ENCODE peak calls at places on chromosomes 6 and 20, in five cellular contexts. B is effector CD4-positive, alpha-beta T cell; O is NCI-H2081; A is globus pallidus; T is hepatocyte. K is an unnamed sample.

GRCh38 chr6:169249057-169249456 is 4.6 kb downstream of the THBS2 start:
- DNase-seq in B (no peak), O (no peak), A (peak), T (no peak), K (no peak)

GRCh38 chr6:42818878-42819277 is 37.0 kb downstream of the BICRAL start:
- DNase-seq in B (no peak), O (no peak), A (no peak), T (no peak), K (no peak)

GRCh38 chr6:21137708-21138358 is 455.7 kb upstream of the SOX4 start:
- DNase-seq in B (no peak), O (no peak), A (peak), T (no peak), K (peak)

GRCh38 chr6:105431226-105431625 is 28.3 kb upstream of the PREP start:
- DNase-seq in B (peak), O (peak), A (peak), T (peak), K (no peak)

GRCh38 chr6:142260748-142261147 is 41.1 kb upstream of the ADGRG6 start:
- DNase-seq in B (no peak), O (no peak), A (no peak), T (no peak), K (no peak)

GRCh38 chr6:165819394-165819793 is 156.4 kb upstream of the PDE10A start:
- DNase-seq in B (no peak), O (no peak), A (no peak), T (no peak), K (no peak)

GRCh38 chr6:35451354-35452185 is 568 bp upstream of the FANCE start:
- DNase-seq in B (no peak), O (peak), A (no peak), T (no peak), K (no peak)

GRCh38 chr20:24673678-24674570 is 204.5 kb downstream of the SYNDIG1 start:
- DNase-seq in B (no peak), O (no peak), A (no peak), T (no peak), K (peak)

GRCh38 chr6:13140972-13141371 is 187.4 kb downstream of the TBC1D7 start:
- DNase-seq in B (no peak), O (no peak), A (peak), T (no peak), K (no peak)

GRCh38 chr6:165854863-165855593 is 192.0 kb upstream of the PDE10A start:
- DNase-seq in B (no peak), O (no peak), A (no peak), T (no peak), K (no peak)

GRCh38 chr6:41371461-41371991 is 36.1 kb downstream of the NCR2 start:
- DNase-seq in B (no peak), O (no peak), A (no peak), T (peak), K (peak)

GRCh38 chr20:31630187-31630790 is 7.4 kb upstream of the COX4I2 start:
- DNase-seq in B (no peak), O (peak), A (no peak), T (peak), K (no peak)

GRCh38 chr20:609371-609964 is 641 bp downstream of the TCF15 start:
- DNase-seq in B (no peak), O (peak), A (no peak), T (no peak), K (no peak)

GRCh38 chr20:10077886-10078285 is 43.1 kb downstream of the ANKEF1 start:
- DNase-seq in B (no peak), O (peak), A (no peak), T (no peak), K (no peak)

GRCh38 chr6:83884523-83884922 is 25.0 kb downstream of the CYB5R4 start:
- DNase-seq in B (no peak), O (peak), A (peak), T (peak), K (peak)

GRCh38 chr20:2817891-2818595 is 1.9 kb downstream of the TMEM239 start:
- DNase-seq in B (no peak), O (no peak), A (no peak), T (no peak), K (no peak)

GRCh38 chr20:42483694-42484303 is 705.9 kb downstream of the PTPRT start:
- DNase-seq in B (no peak), O (no peak), A (peak), T (peak), K (no peak)

GRCh38 chr6:136181191-136181833 is 68.8 kb downstream of the MTFR2 start:
- DNase-seq in B (no peak), O (no peak), A (no peak), T (no peak), K (no peak)

GRCh38 chr20:48635791-48636267 is 192.0 kb downstream of the PREX1 start:
- DNase-seq in B (peak), O (peak), A (peak), T (peak), K (no peak)

GRCh38 chr20:1674361-1674760 is 16.8 kb upstream of the SIRPG start:
- DNase-seq in B (no peak), O (no peak), A (no peak), T (no peak), K (no peak)

GRCh38 chr6:111277819-111278218 is 190.5 kb downstream of the SLC16A10 start:
- DNase-seq in B (no peak), O (no peak), A (no peak), T (no peak), K (no peak)

GRCh38 chr6:16572317-16572716 is 188.9 kb downstream of the ATXN1 start:
- DNase-seq in B (no peak), O (no peak), A (no peak), T (no peak), K (no peak)

GRCh38 chr6:28336284-28337024 is 506 bp upstream of the ZSCAN31 start:
- DNase-seq in B (no peak), O (no peak), A (peak), T (peak), K (no peak)

GRCh38 chr6:14664112-14664592 is 546.6 kb downstream of the CD83 start:
- DNase-seq in B (no peak), O (no peak), A (no peak), T (no peak), K (no peak)

GRCh38 chr6:166584046-166584679 is 2.3 kb downstream of the RAMACL start:
- DNase-seq in B (no peak), O (no peak), A (no peak), T (no peak), K (no peak)

GRCh38 chr20:44068311-44068710 is 118.7 kb downstream of the JPH2 start:
- DNase-seq in B (no peak), O (no peak), A (no peak), T (no peak), K (no peak)

GRCh38 chr6:105109955-105110650 is 69.7 kb downstream of the POPDC3 start:
- DNase-seq in B (no peak), O (no peak), A (no peak), T (no peak), K (no peak)

GRCh38 chr6:23106951-23107350 is 537.6 kb downstream of the HDGFL1 start:
- DNase-seq in B (no peak), O (no peak), A (no peak), T (no peak), K (peak)

GRCh38 chr20:9945406-9945805 is 89.4 kb upstream of the ANKEF1 start:
- DNase-seq in B (no peak), O (no peak), A (no peak), T (no peak), K (no peak)

GRCh38 chr6:25094726-25095125 is 159.0 kb upstream of the RIPOR2 start:
- DNase-seq in B (no peak), O (no peak), A (no peak), T (no peak), K (no peak)

GRCh38 chr20:51481311-51481997 is 61.1 kb downstream of the NFATC2 start:
- DNase-seq in B (peak), O (no peak), A (no peak), T (no peak), K (no peak)

GRCh38 chr6:79872986-79873385 is 74.4 kb downstream of the ELOVL4 start:
- DNase-seq in B (no peak), O (no peak), A (no peak), T (peak), K (peak)

GRCh38 chr20:21146242-21146641 is 20.4 kb downstream of the KIZ start:
- DNase-seq in B (no peak), O (no peak), A (no peak), T (no peak), K (no peak)

GRCh38 chr6:48290595-48290994 is 179.6 kb upstream of the PTCHD4 start:
- DNase-seq in B (no peak), O (no peak), A (no peak), T (no peak), K (no peak)

GRCh38 chr20:33301192-33301930 is 18.3 kb downstream of the BPIFB1 start:
- DNase-seq in B (no peak), O (no peak), A (no peak), T (no peak), K (no peak)

GRCh38 chr20:44615876-44616603 is 33.7 kb downstream of the PKIG start:
- DNase-seq in B (no peak), O (no peak), A (peak), T (no peak), K (no peak)

GRCh38 chr6:43020847-43021246 is 576 bp upstream of the RRP36 start:
- DNase-seq in B (no peak), O (no peak), A (no peak), T (no peak), K (no peak)

GRCh38 chr20:46894579-46894958 is at the start of gene EYA2:
- DNase-seq in B (no peak), O (peak), A (no peak), T (peak), K (no peak)

GRCh38 chr6:146357578-146358340 is 185.9 kb upstream of the RAB32 start:
- DNase-seq in B (no peak), O (no peak), A (no peak), T (no peak), K (peak)

GRCh38 chr6:73027691-73028090 is 197.6 kb downstream of the KHDC1L start:
- DNase-seq in B (no peak), O (no peak), A (no peak), T (no peak), K (no peak)

K was measured in AG09309.